ENCODE peak calls at places on chromosomes 4 and X, in five cellular contexts. R is testis, Y is gastrocnemius medialis, Z is suprapubic skin, C is IMR-90. F is an unnamed sample.

GRCh38 chrX:39492495-39493162 is 605.1 kb downstream of the BCOR start:
- DNase-seq in Z (no peak), C (no peak), R (peak; percentile 61), Y (no peak), F (no peak)

GRCh38 chr4:88928852-88929251 is 128.1 kb downstream of the FAM13A start:
- DNase-seq in C (no peak), R (no peak), Y (no peak), Z (no peak), F (no peak)

GRCh38 chr4:185113340-185113739 is 29.7 kb upstream of the SLC25A4 start:
- DNase-seq in Y (no peak), Z (no peak), C (peak; percentile 21), R (no peak), F (no peak)

GRCh38 chr4:163808091-163808490 is 313.6 kb downstream of the TMA16 start:
- DNase-seq in Y (no peak), Z (no peak), R (no peak), C (no peak), F (no peak)

GRCh38 chr4:60189286-60189685 is 1010.8 kb upstream of the ADGRL3 start:
- DNase-seq in Y (no peak), Z (no peak), R (no peak), C (no peak), F (no peak)

GRCh38 chr4:55635282-55635681 is 816 bp downstream of the NMU start:
- DNase-seq in Y (no peak), Z (no peak), C (no peak), R (no peak), F (no peak)

GRCh38 chr4:4496604-4497372 is 45.1 kb downstream of the STX18 start:
- DNase-seq in Z (no peak), Y (no peak), C (no peak), R (no peak), F (peak; percentile 24)

GRCh38 chrX:153642655-153643430 is 4.2 kb upstream of the DUSP9 start:
- DNase-seq in Z (no peak), C (no peak), R (no peak), Y (no peak), F (no peak)

GRCh38 chrX:154014429-154015380 is 5.0 kb downstream of the IRAK1 start:
- DNase-seq in C (no peak), R (no peak), Z (no peak), Y (no peak), F (no peak)

GRCh38 chrX:16662402-16662801 is 12.4 kb downstream of the S100G start:
- DNase-seq in Y (no peak), Z (no peak), C (no peak), R (no peak), F (no peak)

GRCh38 chr4:78675325-78675724 is 100.8 kb upstream of the BMP2K start:
- DNase-seq in R (no peak), C (no peak), Y (no peak), Z (no peak), F (no peak)

GRCh38 chrX:133415276-133416105 is at the start of gene GPC4:
- DNase-seq in R (peak; percentile 74), C (no peak), Y (peak; percentile 53), Z (peak; percentile 70), F (peak; percentile 85)

GRCh38 chrX:150635952-150636351 is 57.2 kb upstream of the MTMR1 start:
- DNase-seq in Z (no peak), C (peak; percentile 84), R (no peak), Y (no peak), F (no peak)

GRCh38 chr4:17097369-17097768 is 198.9 kb upstream of the LDB2 start:
- DNase-seq in R (no peak), C (no peak), Z (no peak), Y (no peak), F (no peak)

GRCh38 chr4:110793381-110793801 is 170.5 kb upstream of the PITX2 start:
- DNase-seq in Y (no peak), Z (no peak), R (no peak), C (peak; percentile 17), F (no peak)

GRCh38 chr4:139934786-139935330 is 219.1 kb downstream of the MAML3 start:
- DNase-seq in Z (no peak), Y (no peak), R (no peak), C (no peak), F (no peak)

GRCh38 chr4:186500721-186501304 is 54.6 kb downstream of the MTNR1A start:
- DNase-seq in Z (no peak), C (peak; percentile 1), Y (no peak), R (peak; percentile 74), F (no peak)

GRCh38 chr4:102036016-102036415 is 245.5 kb downstream of the BANK1 start:
- DNase-seq in R (no peak), Z (no peak), Y (no peak), C (no peak), F (no peak)

GRCh38 chr4:148173397-148174017 is 268.7 kb downstream of the NR3C2 start:
- DNase-seq in C (peak; percentile 5), Z (no peak), Y (no peak), R (no peak), F (no peak)

GRCh38 chr4:113559947-113560346 is 201.6 kb downstream of the CAMK2D start:
- DNase-seq in Z (no peak), R (no peak), Y (no peak), C (no peak), F (no peak)

GRCh38 chr4:141416219-141416618 is 195.5 kb downstream of the ZNF330 start:
- DNase-seq in C (peak; percentile 31), R (no peak), Y (no peak), Z (no peak), F (no peak)

GRCh38 chr4:177385576-177386320 is 56.5 kb downstream of the AGA start:
- DNase-seq in Y (no peak), C (peak; percentile 5), R (no peak), Z (no peak), F (no peak)

GRCh38 chrX:57447856-57448255 is 144.0 kb upstream of the ZXDB start:
- DNase-seq in Y (no peak), Z (no peak), R (no peak), C (no peak), F (no peak)

DNA sequence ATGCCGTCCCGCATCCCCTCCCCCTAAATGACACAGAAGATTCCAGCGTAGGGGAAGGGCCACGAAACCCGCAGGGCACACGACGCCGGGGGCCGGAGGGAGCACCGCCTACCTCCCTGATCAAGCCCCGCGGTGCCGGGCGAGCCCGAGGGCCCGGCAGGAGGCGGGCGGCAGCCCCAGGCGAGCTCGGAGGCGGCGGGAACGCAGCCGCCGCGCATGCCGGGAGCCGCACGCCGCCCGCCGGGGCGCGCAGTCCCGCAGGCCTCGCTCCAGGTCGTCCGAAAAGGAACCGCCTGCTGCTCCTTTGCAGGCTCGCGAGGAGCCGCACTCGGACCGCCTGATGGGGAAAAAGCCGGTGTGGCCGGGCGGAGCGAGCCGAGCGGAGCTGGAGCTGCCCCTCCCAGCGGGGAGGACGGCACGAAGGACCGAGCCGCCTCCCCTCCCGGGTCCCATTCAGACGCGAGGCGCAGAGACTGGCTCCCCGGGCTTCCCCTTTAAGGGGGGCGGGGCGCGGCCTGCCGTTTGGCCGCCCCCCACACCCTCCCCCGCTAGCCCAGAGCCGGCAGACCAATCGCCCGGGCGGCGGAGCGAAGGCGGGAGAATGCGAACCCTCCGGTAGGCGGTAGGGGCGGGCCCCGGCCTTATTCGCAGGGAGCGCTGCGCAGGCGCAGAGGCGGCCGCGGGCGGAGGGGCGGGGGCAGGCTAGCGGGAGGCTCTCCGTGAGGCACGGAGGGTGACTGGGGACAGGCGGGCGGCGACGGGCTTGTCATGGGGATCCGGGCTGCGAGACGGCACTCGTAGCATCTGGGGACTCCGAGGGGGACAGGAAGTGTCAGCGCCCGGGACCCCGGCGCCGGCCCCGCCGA is 561 bp upstream of the ING2 start:
- DNase-seq in Y (peak; percentile 98), R (peak; percentile 98), Z (peak; percentile 99), C (peak; percentile 96), F (peak; percentile 99)
- TF ChIP-seq CTCF in Y (peak; percentile 37), R (peak; percentile 26), Z (peak; percentile 33), C (peak; percentile 44), F (no peak)

GRCh38 chr4:127209580-127210095 is 423.1 kb upstream of the INTU start:
- DNase-seq in R (no peak), Z (no peak), C (no peak), Y (no peak), F (no peak)
- H3K4me3 ChIP-seq in R (no peak overlapping the region), Z (no peak overlapping the region), C (no peak overlapping the region), Y (no peak overlapping the region), F (no peak overlapping the region)

DNA sequence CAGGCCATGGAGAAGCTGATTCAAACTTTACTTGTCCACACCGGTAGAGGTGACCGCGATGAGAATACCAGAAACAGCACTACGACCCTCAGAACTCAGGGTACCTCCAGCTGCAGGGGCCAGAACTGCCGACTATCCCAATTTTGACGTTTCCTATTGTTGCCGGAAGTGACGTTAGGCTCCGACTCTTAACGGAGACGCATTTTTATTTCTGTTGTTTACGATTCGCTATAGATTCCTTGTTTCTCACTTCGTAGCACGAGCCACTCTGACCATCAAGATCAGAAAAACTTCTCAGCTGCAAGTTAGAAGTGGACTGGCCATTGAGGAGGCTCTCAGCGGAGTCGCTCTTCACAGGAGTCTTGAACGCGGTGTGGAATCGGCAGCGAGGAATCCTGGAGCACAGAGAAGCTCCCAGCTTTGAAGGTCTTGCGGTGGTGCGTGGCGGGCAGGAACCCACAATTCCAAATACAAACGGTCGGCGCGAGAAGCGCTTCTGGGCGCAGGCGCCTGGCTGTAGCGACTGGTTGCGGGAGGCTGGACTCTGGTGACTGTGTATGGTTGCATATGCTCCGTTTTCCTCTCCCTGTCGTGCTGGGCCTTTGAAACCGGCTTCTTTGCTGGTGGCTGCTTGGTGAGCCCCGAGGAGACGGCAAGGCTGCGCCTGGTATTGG is at the start of the genes CEP44 and FBXO8:
- DNase-seq in Z (peak; percentile 77), Y (peak; percentile 34), R (peak; percentile 84), C (peak; percentile 78), F (peak; percentile 76)
- TF ChIP-seq POLR2A in Z (no peak), Y (peak; percentile 38), R (no peak), C (peak; percentile 22), F (no peak)

DNA sequence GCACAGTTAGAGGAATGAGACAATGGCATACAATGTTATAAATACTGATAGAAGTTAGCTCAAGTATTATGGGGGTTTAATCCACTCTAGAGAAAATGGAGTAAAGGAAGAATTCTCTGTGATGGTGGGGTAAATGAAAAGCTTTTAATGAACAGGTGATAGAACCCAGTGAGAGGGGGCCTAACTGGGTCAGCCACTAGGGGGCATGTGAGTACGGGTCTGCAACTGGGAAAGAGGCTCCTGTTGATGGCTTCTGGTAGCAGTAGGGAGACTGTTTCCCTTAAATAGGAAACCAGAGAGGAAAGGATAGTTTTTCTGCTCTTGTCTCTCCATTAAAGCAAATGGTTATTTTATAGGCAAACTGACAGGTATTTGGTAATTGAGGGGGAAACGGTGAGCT is 132.8 kb upstream of the GPR101 start:
- DNase-seq in Y (no peak), R (peak; percentile 14), Z (no peak), C (no peak), F (peak; percentile 13)
- TF ChIP-seq CTCF in Y (no peak), R (no peak), Z (no peak), C (no peak), F (peak; percentile 24)

DNA sequence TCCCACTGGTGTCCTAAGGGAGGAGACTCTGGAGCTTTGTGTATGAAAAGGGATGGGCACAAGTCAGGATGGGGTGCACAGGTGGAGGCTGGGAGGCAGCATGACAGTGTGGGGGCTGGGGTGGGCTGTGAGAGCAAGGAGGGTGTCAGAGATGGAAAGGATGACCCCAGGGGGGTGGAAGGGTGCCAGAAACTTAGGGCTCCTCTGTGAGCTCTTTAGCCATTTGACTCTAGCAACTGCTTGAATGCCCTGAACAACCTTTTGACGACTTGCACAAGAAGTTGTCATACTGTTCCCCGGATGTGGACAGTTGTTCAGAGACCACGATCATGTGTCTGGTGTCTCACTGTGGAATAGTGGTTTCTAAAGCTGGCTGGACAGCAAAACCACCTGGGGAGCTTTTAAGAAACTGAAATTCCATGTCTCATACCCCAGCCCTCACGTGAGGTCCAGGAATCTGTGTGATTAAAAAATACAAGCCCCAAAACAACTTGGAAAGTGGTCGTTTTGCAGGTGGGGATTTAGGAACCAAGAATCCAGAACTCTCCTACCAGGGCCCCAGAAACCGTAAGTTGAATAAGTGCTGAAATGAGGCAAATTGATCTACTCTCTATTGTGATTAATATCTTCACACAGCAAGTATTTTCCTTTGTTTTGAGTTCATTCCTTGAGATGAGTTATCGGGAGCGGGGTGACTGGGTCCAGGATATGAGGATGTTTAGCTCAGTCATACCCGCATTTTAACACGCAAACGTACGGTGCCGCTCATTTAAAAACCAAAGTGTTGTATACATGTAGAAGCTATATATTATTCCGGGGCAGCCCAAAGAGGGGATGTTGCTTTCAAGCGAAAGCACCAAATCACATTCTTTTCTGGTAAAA is 3.4 kb downstream of the RHOH start:
- DNase-seq in C (peak; percentile 23), Z (no peak), R (no peak), Y (no peak), F (no peak)
- H3K4me3 ChIP-seq in C (no peak overlapping the region), Z (peak overlapping the region; percentile 3), R (no peak overlapping the region), Y (no peak overlapping the region), F (no peak overlapping the region)

F was measured in body of pancreas.